ENCODE peak calls at places on chromosomes 11 and 22, in six cellular contexts. One of them, this sample, is unnamed.

GRCh38 chr11:44774131-44774530 is 47.4 kb downstream of the TSPAN18 start:
- DNase-seq in colonic mucosa: no peak
- DNase-seq in pancreas: no peak
- DNase-seq in endodermal cell: peak
- DNase-seq in AG04450: no peak
- DNase-seq in adrenal gland: peak
- DNase-seq in this sample: no peak

GRCh38 chr11:92311616-92312449 is 87.2 kb downstream of the FAT3 start:
- DNase-seq in AG04450: no peak
- DNase-seq in adrenal gland: no peak
- DNase-seq in colonic mucosa: no peak
- DNase-seq in pancreas: no peak
- DNase-seq in endodermal cell: peak
- DNase-seq in this sample: no peak

GRCh38 chr11:64060861-64061444 is 25.2 kb downstream of the FLRT1 start:
- DNase-seq in endodermal cell: peak
- DNase-seq in adrenal gland: peak
- DNase-seq in colonic mucosa: peak
- DNase-seq in AG04450: no peak
- DNase-seq in pancreas: no peak
- DNase-seq in this sample: no peak

GRCh38 chr22:37454857-37455686 is 27.8 kb upstream of the ELFN2 start:
- DNase-seq in colonic mucosa: no peak
- DNase-seq in adrenal gland: peak
- DNase-seq in AG04450: no peak
- DNase-seq in endodermal cell: peak
- DNase-seq in pancreas: no peak
- DNase-seq in this sample: no peak

GRCh38 chr11:76604652-76605241 is 65.8 kb downstream of the LRRC32 start:
- DNase-seq in colonic mucosa: peak
- DNase-seq in AG04450: no peak
- DNase-seq in pancreas: peak
- DNase-seq in endodermal cell: no peak
- DNase-seq in adrenal gland: peak
- DNase-seq in this sample: peak

GRCh38 chr22:50673231-50674126 is 856 bp downstream of the SHANK3 start:
- DNase-seq in adrenal gland: no peak
- DNase-seq in colonic mucosa: no peak
- DNase-seq in endodermal cell: peak
- DNase-seq in AG04450: no peak
- DNase-seq in pancreas: no peak
- DNase-seq in this sample: no peak

GRCh38 chr11:35066783-35067476 is 72.0 kb upstream of the CD44 start:
- DNase-seq in endodermal cell: no peak
- DNase-seq in AG04450: no peak
- DNase-seq in pancreas: no peak
- DNase-seq in colonic mucosa: no peak
- DNase-seq in adrenal gland: no peak
- DNase-seq in this sample: no peak

GRCh38 chr22:30204742-30205111 is 41.8 kb downstream of the LIF start:
- DNase-seq in endodermal cell: no peak
- DNase-seq in AG04450: peak
- DNase-seq in adrenal gland: no peak
- DNase-seq in pancreas: peak
- DNase-seq in colonic mucosa: no peak
- DNase-seq in this sample: no peak

GRCh38 chr11:64320556-64320955 is 2.6 kb downstream of the PRDX5 start:
- DNase-seq in colonic mucosa: no peak
- DNase-seq in pancreas: peak
- DNase-seq in AG04450: no peak
- DNase-seq in adrenal gland: no peak
- DNase-seq in endodermal cell: no peak
- DNase-seq in this sample: no peak

GRCh38 chr11:81959341-81959740 is 774.3 kb downstream of the FAM181B start:
- DNase-seq in colonic mucosa: no peak
- DNase-seq in pancreas: no peak
- DNase-seq in AG04450: no peak
- DNase-seq in adrenal gland: no peak
- DNase-seq in endodermal cell: peak
- DNase-seq in this sample: no peak

GRCh38 chr11:121714356-121714755 is 261.6 kb upstream of the SORL1-AS1 start:
- DNase-seq in colonic mucosa: no peak
- DNase-seq in adrenal gland: no peak
- DNase-seq in AG04450: no peak
- DNase-seq in endodermal cell: no peak
- DNase-seq in pancreas: no peak
- DNase-seq in this sample: no peak

GRCh38 chr11:128776434-128777284 is 82.8 kb downstream of the FLI1 start:
- DNase-seq in adrenal gland: peak
- DNase-seq in colonic mucosa: no peak
- DNase-seq in AG04450: no peak
- DNase-seq in pancreas: peak
- DNase-seq in endodermal cell: peak
- DNase-seq in this sample: no peak

GRCh38 chr11:72951193-72951592 is 137.0 kb downstream of the ATG16L2 start:
- DNase-seq in colonic mucosa: no peak
- DNase-seq in endodermal cell: no peak
- DNase-seq in pancreas: no peak
- DNase-seq in adrenal gland: no peak
- DNase-seq in AG04450: no peak
- DNase-seq in this sample: no peak

GRCh38 chr22:49565516-49565855 is 262.2 kb downstream of the BRD1 start:
- DNase-seq in colonic mucosa: no peak
- DNase-seq in adrenal gland: peak
- DNase-seq in AG04450: no peak
- DNase-seq in endodermal cell: peak
- DNase-seq in pancreas: no peak
- DNase-seq in this sample: peak

GRCh38 chr22:21669026-21669425 is 3.2 kb downstream of the PPIL2 start:
- DNase-seq in endodermal cell: no peak
- DNase-seq in AG04450: no peak
- DNase-seq in adrenal gland: no peak
- DNase-seq in pancreas: no peak
- DNase-seq in colonic mucosa: no peak
- DNase-seq in this sample: no peak

GRCh38 chr11:68012843-68013610 is 2.9 kb downstream of the ALDH3B1 start:
- DNase-seq in pancreas: peak
- DNase-seq in endodermal cell: no peak
- DNase-seq in AG04450: peak
- DNase-seq in adrenal gland: peak
- DNase-seq in colonic mucosa: no peak
- DNase-seq in this sample: peak

GRCh38 chr22:21994881-21995444 is 12.4 kb upstream of the TOP3B start:
- DNase-seq in AG04450: no peak
- DNase-seq in colonic mucosa: no peak
- DNase-seq in endodermal cell: no peak
- DNase-seq in pancreas: no peak
- DNase-seq in adrenal gland: no peak
- DNase-seq in this sample: no peak

GRCh38 chr11:124670732-124671131 is 2.8 kb downstream of the SIAE start:
- DNase-seq in AG04450: no peak
- DNase-seq in colonic mucosa: no peak
- DNase-seq in endodermal cell: no peak
- DNase-seq in pancreas: no peak
- DNase-seq in adrenal gland: no peak
- DNase-seq in this sample: no peak

GRCh38 chr11:124094731-124095130 is 20.5 kb upstream of the VWA5A start:
- DNase-seq in AG04450: no peak
- DNase-seq in colonic mucosa: no peak
- DNase-seq in endodermal cell: no peak
- DNase-seq in adrenal gland: no peak
- DNase-seq in pancreas: no peak
- DNase-seq in this sample: no peak

GRCh38 chr11:64139045-64139444 is 26.9 kb downstream of the MACROD1 start:
- DNase-seq in colonic mucosa: no peak
- DNase-seq in pancreas: no peak
- DNase-seq in AG04450: no peak
- DNase-seq in endodermal cell: no peak
- DNase-seq in adrenal gland: no peak
- DNase-seq in this sample: no peak

GRCh38 chr11:81112718-81113117 is 1620.9 kb downstream of the FAM181B start:
- DNase-seq in colonic mucosa: no peak
- DNase-seq in adrenal gland: no peak
- DNase-seq in pancreas: no peak
- DNase-seq in AG04450: no peak
- DNase-seq in endodermal cell: no peak
- DNase-seq in this sample: no peak

GRCh38 chr11:33936057-33936456 is 44.2 kb upstream of the LMO2 start:
- DNase-seq in colonic mucosa: no peak
- DNase-seq in adrenal gland: no peak
- DNase-seq in AG04450: no peak
- DNase-seq in endodermal cell: no peak
- DNase-seq in pancreas: no peak
- DNase-seq in this sample: no peak

GRCh38 chr11:81570669-81571068 is 1163.0 kb downstream of the FAM181B start:
- DNase-seq in pancreas: no peak
- DNase-seq in colonic mucosa: no peak
- DNase-seq in AG04450: no peak
- DNase-seq in adrenal gland: no peak
- DNase-seq in endodermal cell: no peak
- DNase-seq in this sample: no peak

GRCh38 chr22:23753371-23753770 is 854 bp downstream of the VPREB3 start:
- DNase-seq in colonic mucosa: no peak
- DNase-seq in pancreas: no peak
- DNase-seq in adrenal gland: no peak
- DNase-seq in endodermal cell: no peak
- DNase-seq in AG04450: no peak
- DNase-seq in this sample: no peak

GRCh38 chr22:50577697-50577986 is 585 bp downstream of the CPT1B start:
- DNase-seq in pancreas: no peak
- DNase-seq in colonic mucosa: no peak
- DNase-seq in adrenal gland: no peak
- DNase-seq in AG04450: no peak
- DNase-seq in endodermal cell: no peak
- DNase-seq in this sample: no peak

GRCh38 chr11:78958444-78958843 is 383.8 kb upstream of the NARS2 start:
- DNase-seq in pancreas: no peak
- DNase-seq in endodermal cell: no peak
- DNase-seq in colonic mucosa: no peak
- DNase-seq in AG04450: no peak
- DNase-seq in adrenal gland: no peak
- DNase-seq in this sample: no peak

GRCh38 chr11:78967811-78968210 is 393.1 kb upstream of the NARS2 start:
- DNase-seq in AG04450: no peak
- DNase-seq in colonic mucosa: no peak
- DNase-seq in endodermal cell: no peak
- DNase-seq in adrenal gland: no peak
- DNase-seq in pancreas: no peak
- DNase-seq in this sample: no peak

GRCh38 chr11:78957481-78958245 is 383.0 kb upstream of the NARS2 start:
- DNase-seq in AG04450: no peak
- DNase-seq in adrenal gland: no peak
- DNase-seq in pancreas: no peak
- DNase-seq in colonic mucosa: no peak
- DNase-seq in endodermal cell: no peak
- DNase-seq in this sample: no peak

GRCh38 chr11:78961186-78961782 is 386.6 kb upstream of the NARS2 start:
- DNase-seq in endodermal cell: peak
- DNase-seq in adrenal gland: no peak
- DNase-seq in AG04450: no peak
- DNase-seq in colonic mucosa: peak
- DNase-seq in pancreas: peak
- DNase-seq in this sample: no peak

DNA sequence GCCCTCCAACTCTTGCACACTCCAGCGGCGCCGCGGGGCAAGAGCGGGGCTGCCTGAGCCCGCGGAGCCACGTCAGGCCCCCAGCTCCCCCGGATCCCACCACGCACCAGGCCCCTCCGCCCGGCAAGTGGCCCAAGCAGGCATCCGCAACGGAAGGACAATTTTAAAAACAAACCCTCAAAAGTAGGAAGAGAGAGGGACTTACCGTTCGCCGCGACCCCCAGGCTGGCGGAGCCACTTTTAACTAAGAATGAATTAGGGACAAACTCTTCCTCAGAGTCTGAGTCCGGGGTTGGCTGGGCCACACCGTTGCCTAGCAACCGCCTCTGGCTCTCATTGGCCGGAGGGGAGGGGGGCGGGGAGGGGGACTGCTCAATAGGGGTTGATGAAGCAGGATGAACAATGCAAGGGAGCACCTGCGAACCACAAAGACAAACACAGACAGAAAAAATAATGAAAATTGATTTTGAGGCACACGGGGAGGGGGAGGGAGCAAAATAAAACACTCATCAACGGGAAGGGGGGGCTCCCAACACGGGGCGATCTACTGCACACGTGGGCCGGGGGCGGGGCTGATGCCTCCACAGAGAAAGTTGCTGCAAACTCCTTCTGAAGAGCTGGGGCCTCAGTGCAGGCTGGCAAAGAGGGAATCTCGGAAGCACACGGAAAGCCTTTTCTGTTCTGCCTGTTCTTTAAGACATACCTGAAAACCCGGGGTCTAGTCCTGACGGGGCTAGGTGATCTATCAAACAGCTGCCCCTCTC is 387.5 kb upstream of the NARS2 start:
- DNase-seq in colonic mucosa: no peak
- DNase-seq in endodermal cell: peak
- DNase-seq in adrenal gland: peak
- DNase-seq in AG04450: peak
- DNase-seq in pancreas: peak
- DNase-seq in this sample: no peak
- TF ChIP-seq CTCF in colonic mucosa: no peak
- TF ChIP-seq CTCF in endodermal cell: no peak
- TF ChIP-seq CTCF in adrenal gland: no peak
- TF ChIP-seq CTCF in AG04450: no peak
- TF ChIP-seq CTCF in pancreas: no peak
- TF ChIP-seq CTCF in this sample: no peak

GRCh38 chr11:84914511-84914910 is 712.6 kb downstream of the DLG2 start:
- DNase-seq in colonic mucosa: no peak
- DNase-seq in pancreas: no peak
- DNase-seq in adrenal gland: no peak
- DNase-seq in AG04450: no peak
- DNase-seq in endodermal cell: no peak
- DNase-seq in this sample: no peak
- H3K27ac ChIP-seq in colonic mucosa: no peak
- H3K27ac ChIP-seq in pancreas: no peak
- H3K27ac ChIP-seq in adrenal gland: no peak
- H3K27ac ChIP-seq in AG04450: no peak
- H3K27ac ChIP-seq in endodermal cell: no peak
- H3K27ac ChIP-seq in this sample: no peak

DNA sequence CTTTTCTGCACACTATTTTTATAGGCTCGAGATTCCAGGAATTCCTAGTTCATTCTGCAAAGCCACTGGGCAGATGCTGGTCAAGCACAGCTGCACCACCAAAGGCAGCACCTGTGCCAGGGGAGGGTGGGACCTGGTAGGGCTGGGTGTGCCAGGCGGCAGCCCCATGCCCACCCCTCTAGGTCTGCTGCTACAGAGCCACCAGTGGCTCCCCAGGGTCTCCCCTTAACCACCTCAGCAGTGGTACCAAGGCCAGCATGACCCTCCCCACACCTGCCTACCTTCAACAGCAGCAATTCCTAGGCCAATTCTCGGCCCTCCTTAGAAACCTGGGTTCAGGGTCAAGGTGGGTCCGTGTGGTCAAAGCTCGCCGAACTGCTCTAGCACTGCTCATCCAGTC is 39.5 kb downstream of the PHF21B start:
- DNase-seq in endodermal cell: no peak
- DNase-seq in adrenal gland: no peak
- DNase-seq in pancreas: no peak
- DNase-seq in AG04450: no peak
- DNase-seq in colonic mucosa: no peak
- DNase-seq in this sample: no peak
- H3K4me3 ChIP-seq in endodermal cell: no peak
- H3K4me3 ChIP-seq in adrenal gland: no peak
- H3K4me3 ChIP-seq in pancreas: no peak
- H3K4me3 ChIP-seq in AG04450: no peak
- H3K4me3 ChIP-seq in colonic mucosa: no peak
- H3K4me3 ChIP-seq in this sample: no peak

GRCh38 chr11:86275493-86276370 is 26.3 kb upstream of the HIKESHI start:
- DNase-seq in pancreas: no peak
- DNase-seq in AG04450: no peak
- DNase-seq in endodermal cell: no peak
- DNase-seq in adrenal gland: no peak
- DNase-seq in colonic mucosa: no peak
- DNase-seq in this sample: no peak
- TF ChIP-seq CTCF in pancreas: no peak
- TF ChIP-seq CTCF in AG04450: no peak
- TF ChIP-seq CTCF in endodermal cell: peak
- TF ChIP-seq CTCF in adrenal gland: no peak
- TF ChIP-seq CTCF in colonic mucosa: no peak
- TF ChIP-seq CTCF in this sample: no peak

This sample was measured in tibial artery.